ENCODE peak calls at places on chromosomes 11 and 22, in nine cellular contexts. C is ascending aorta; X is naive thymus-derived CD4-positive, alpha-beta T cell; Q is AG10803; Y is PC-3; S is MM.1S; R is left ventricle myocardium inferior; Z is iPS DF 6.9; L is right cardiac atrium. V is an unnamed sample.

GRCh38 chr11:117255966-117256365 is 23.5 kb downstream of the RNF214 start:
- DNase-seq in Y (peak; percentile 23), S (no peak), R (no peak), C (no peak), L (no peak), X (no peak), Z (no peak), Q (no peak), V (no peak)

GRCh38 chr11:44760917-44761545 is 34.3 kb downstream of the TSPAN18 start:
- DNase-seq in Z (no peak), S (no peak), Q (peak; percentile 79), R (no peak), Y (peak; percentile 60), L (peak; percentile 77), C (peak; percentile 81), X (no peak), V (no peak)

GRCh38 chr11:7871056-7871455 is 60.0 kb downstream of the OR10A6 start:
- DNase-seq in C (no peak), R (no peak), L (no peak), Z (no peak), Q (no peak), Y (no peak), S (no peak), X (no peak), V (no peak)

GRCh38 chr22:40499187-40499753 is 128.9 kb downstream of the SGSM3 start:
- DNase-seq in X (no peak), L (peak; percentile 69), C (peak; percentile 78), Y (peak; percentile 91), R (no peak), Z (no peak), S (peak; percentile 20), Q (peak; percentile 97), V (no peak)

GRCh38 chr22:17334983-17335382 is 34.3 kb upstream of the CECR2 start:
- DNase-seq in L (no peak), Z (no peak), C (no peak), X (no peak), Y (no peak), Q (no peak), R (no peak), S (no peak), V (no peak)

GRCh38 chr22:46776876-46777608 is 14.6 kb downstream of the TBC1D22A start:
- DNase-seq in Z (no peak), C (no peak), Q (no peak), Y (no peak), X (no peak), L (no peak), R (no peak), S (no peak), V (no peak)

GRCh38 chr11:113464416-113464815 is 10.8 kb downstream of the DRD2 start:
- DNase-seq in S (no peak), C (no peak), Q (no peak), Y (peak; percentile 64), Z (no peak), L (no peak), R (no peak), X (no peak), V (no peak)

GRCh38 chr11:78203184-78203583 is 14.5 kb downstream of the USP35 start:
- DNase-seq in C (no peak), Z (no peak), Q (no peak), R (no peak), X (peak; percentile 88), S (no peak), L (no peak), Y (no peak), V (peak; percentile 75)

GRCh38 chr22:40107756-40108437 is 69.8 kb upstream of the TNRC6B start:
- DNase-seq in X (no peak), Y (peak; percentile 40), C (no peak), R (no peak), Q (peak; percentile 72), S (peak; percentile 48), L (peak; percentile 51), Z (no peak), V (no peak)

DNA sequence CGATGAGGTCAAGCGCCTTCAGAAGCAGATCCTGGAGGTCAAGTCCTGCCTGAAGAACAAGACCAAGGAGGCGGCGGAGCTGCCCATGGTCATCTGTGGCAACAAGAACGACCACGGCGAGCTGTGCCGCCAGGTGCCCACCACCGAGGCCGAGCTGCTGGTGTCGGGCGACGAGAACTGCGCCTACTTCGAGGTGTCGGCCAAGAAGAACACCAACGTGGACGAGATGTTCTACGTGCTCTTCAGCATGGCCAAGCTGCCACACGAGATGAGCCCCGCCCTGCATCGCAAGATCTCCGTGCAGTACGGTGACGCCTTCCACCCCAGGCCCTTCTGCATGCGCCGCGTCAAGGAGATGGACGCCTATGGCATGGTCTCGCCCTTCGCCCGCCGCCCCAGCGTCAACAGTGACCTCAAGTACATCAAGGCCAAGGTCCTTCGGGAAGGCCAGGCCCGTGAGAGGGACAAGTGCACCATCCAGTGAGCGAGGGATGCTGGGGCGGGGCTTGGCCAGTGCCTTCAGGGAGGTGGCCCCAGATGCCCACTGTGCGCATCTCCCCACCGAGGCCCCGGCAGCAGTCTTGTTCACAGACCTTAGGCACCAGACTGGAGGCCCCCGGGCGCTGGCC is 11.0 kb downstream of the RASD2 start:
- DNase-seq in Y (no peak), C (no peak), S (no peak), L (no peak), X (no peak), Q (no peak), R (no peak), Z (no peak), V (no peak)
- H3K4me3 ChIP-seq in Y (no peak overlapping the region), C (no peak overlapping the region), S (no peak overlapping the region), L (no peak overlapping the region), X (no peak overlapping the region), Q (no peak overlapping the region), R (no peak overlapping the region), Z (no peak overlapping the region), V (no peak overlapping the region)

GRCh38 chr22:31647066-31647465 is 14.9 kb downstream of the PISD start:
- DNase-seq in R (no peak), Y (no peak), Z (no peak), Q (no peak), S (no peak), C (no peak), L (no peak), X (no peak), V (no peak)
- H3K4me3 ChIP-seq in R (no peak overlapping the region), Y (no peak overlapping the region), Z (no peak overlapping the region), Q (no peak overlapping the region), S (no peak overlapping the region), C (no peak overlapping the region), L (no peak overlapping the region), X (no peak overlapping the region), V (no peak overlapping the region)

DNA sequence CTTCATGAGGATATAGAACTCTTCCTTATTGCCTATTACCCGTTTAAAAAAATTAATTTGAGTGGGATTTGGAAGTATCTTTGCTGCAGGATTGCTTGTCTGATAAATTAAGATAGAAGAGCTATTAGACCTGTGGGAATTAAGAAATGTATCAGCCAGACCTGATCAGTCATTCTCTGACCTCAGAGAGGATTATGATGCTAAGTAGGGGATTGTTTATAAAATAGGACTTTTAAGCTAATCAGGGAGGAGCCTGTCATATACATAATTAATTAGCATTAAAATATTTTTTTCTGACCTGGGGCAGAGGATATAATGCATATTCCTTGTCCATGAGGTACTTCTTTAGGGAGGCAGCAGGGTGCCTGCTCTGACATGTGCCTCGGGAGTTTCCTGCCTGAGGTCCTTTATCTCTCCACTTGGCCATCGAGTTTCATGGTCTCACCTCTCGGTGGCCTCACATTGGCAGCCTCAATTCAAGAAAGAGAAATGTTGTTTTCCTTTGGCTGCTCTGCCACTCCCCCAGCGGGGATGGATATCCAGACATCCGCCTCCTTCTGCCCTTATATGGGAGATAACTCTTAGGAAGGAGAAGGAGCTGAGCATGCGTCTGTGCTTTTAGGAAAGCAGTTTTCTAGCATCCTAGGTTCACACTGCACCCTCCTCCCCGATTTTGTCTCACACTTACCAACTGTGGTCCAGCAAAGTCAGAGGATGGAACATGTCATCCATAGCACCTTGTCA is 41.1 kb downstream of the DIXDC1 start:
- DNase-seq in C (peak; percentile 87), R (peak; percentile 37), X (no peak), S (no peak), Y (peak; percentile 63), Q (peak; percentile 74), Z (no peak), L (peak; percentile 87), V (no peak)
- H3K4me3 ChIP-seq in C (peak overlapping the region; percentile 97), R (peak overlapping the region; percentile 78), X (no peak overlapping the region), S (no peak overlapping the region), Y (peak overlapping the region; percentile 77), Q (peak overlapping the region; percentile 87), Z (peak overlapping the region; percentile 61), L (peak overlapping the region; percentile 43), V (no peak overlapping the region)

GRCh38 chr22:42074153-42074750 is at the start of gene PHETA2:
- DNase-seq in Z (no peak), X (peak; percentile 48), S (no peak), R (peak; percentile 57), C (peak; percentile 78), Y (no peak), Q (peak; percentile 60), L (peak; percentile 86), V (no peak)
- H3K4me3 ChIP-seq in Z (peak within 1 kb of the TSS; percentile 34), X (peak within 1 kb of the TSS; percentile 49), S (peak within 1 kb of the TSS; percentile 34), R (peak within 1 kb of the TSS; percentile 77), C (peak within 1 kb of the TSS; percentile 70), Y (no peak within 1 kb of the TSS), Q (peak within 1 kb of the TSS; percentile 79), L (peak within 1 kb of the TSS; percentile 67), V (no peak within 1 kb of the TSS)

GRCh38 chr11:26801601-26802000 is 79.7 kb upstream of the SLC5A12 start:
- DNase-seq in Z (no peak), S (no peak), L (no peak), C (no peak), Y (no peak), R (no peak), X (no peak), Q (peak; percentile 54), V (no peak)

GRCh38 chr11:26805001-26805400 is 83.1 kb upstream of the SLC5A12 start:
- DNase-seq in Q (peak; percentile 15), Z (peak; percentile 4), C (no peak), X (no peak), Y (no peak), S (no peak), L (no peak), R (no peak), V (no peak)

GRCh38 chr11:26806209-26806608 is 84.3 kb upstream of the SLC5A12 start:
- DNase-seq in Q (peak; percentile 82), Y (no peak), C (no peak), S (no peak), X (no peak), L (no peak), R (no peak), Z (no peak), V (no peak)
- H3K4me3 ChIP-seq in Q (no peak overlapping the region), Y (no peak overlapping the region), C (no peak overlapping the region), S (no peak overlapping the region), X (no peak overlapping the region), L (no peak overlapping the region), R (no peak overlapping the region), Z (no peak overlapping the region), V (no peak overlapping the region)

DNA sequence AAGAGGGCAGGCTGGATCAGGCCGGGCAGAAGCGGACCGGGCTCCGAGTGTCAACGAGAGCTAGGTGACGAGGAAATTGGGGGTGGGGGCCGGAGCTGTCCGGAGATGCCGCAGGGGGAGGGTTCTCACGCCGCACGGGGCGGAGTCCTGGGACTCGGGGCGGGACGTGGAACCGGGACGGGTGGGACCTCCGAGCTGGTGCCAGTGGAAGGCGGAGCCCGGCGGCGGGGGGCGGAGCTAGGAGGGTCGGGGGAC is 207 bp downstream of the FKBP2 start:
- DNase-seq in Y (no peak), Q (no peak), L (no peak), S (no peak), X (no peak), C (no peak), R (no peak), Z (no peak), V (no peak)
- H3K4me3 ChIP-seq in Y (peak overlapping the region; percentile 87), Q (peak overlapping the region; percentile 74), L (peak overlapping the region; percentile 49), S (peak overlapping the region; percentile 73), X (peak overlapping the region; percentile 73), C (peak overlapping the region; percentile 91), R (peak overlapping the region; percentile 84), Z (peak overlapping the region; percentile 73), V (peak overlapping the region; percentile 66)

GRCh38 chr11:63847363-63847762 is 8.5 kb downstream of the MARK2 start:
- DNase-seq in Z (peak; percentile 48), Y (peak; percentile 94), R (no peak), Q (no peak), X (no peak), S (no peak), L (no peak), C (no peak), V (no peak)
- H3K4me3 ChIP-seq in Z (no peak overlapping the region), Y (peak overlapping the region; percentile 43), R (no peak overlapping the region), Q (no peak overlapping the region), X (no peak overlapping the region), S (no peak overlapping the region), L (no peak overlapping the region), C (no peak overlapping the region), V (no peak overlapping the region)

V was measured in Jurkat, Clone E6-1.